ENCODE peak calls at places on chromosome 16, in nine cellular contexts. M, T, H, V, C, R, I, K and D are unnamed samples.

GRCh38 chr16:20868890-20869289 is 31.3 kb downstream of the DCUN1D3 start:
- DNase-seq in M (no peak), T (peak), H (peak), V (no peak), C (peak), R (no peak), I (no peak), K (peak), D (peak)

GRCh38 chr16:1338855-1339675 is 5.6 kb downstream of the BAIAP3 start:
- DNase-seq in M (no peak), T (no peak), H (no peak), V (no peak), C (no peak), R (no peak), I (no peak), K (no peak), D (no peak)

GRCh38 chr16:1009358-1010150 is 28.0 kb downstream of the SOX8 start:
- DNase-seq in M (no peak), T (no peak), H (no peak), V (no peak), C (no peak), R (no peak), I (no peak), K (no peak), D (no peak)

GRCh38 chr16:57185446-57185944 is 344 bp downstream of the PSME3IP1 start:
- DNase-seq in M (no peak), T (peak), H (peak), V (no peak), C (peak), R (no peak), I (peak), K (peak), D (peak)

GRCh38 chr16:9337262-9338032 is 246.0 kb downstream of the HAPSTR1 start:
- DNase-seq in M (no peak), T (no peak), H (no peak), V (no peak), C (no peak), R (no peak), I (no peak), K (no peak), D (no peak)

GRCh38 chr16:54446639-54447038 is 160.1 kb upstream of the IRX3 start:
- DNase-seq in M (no peak), T (no peak), H (no peak), V (no peak), C (peak), R (peak), I (peak), K (peak), D (peak)

GRCh38 chr16:51734220-51734619 is 583.1 kb upstream of the SALL1 start:
- DNase-seq in M (no peak), T (no peak), H (no peak), V (no peak), C (no peak), R (no peak), I (no peak), K (no peak), D (no peak)

GRCh38 chr16:68388124-68388523 is 60.2 kb downstream of the SMPD3 start:
- DNase-seq in M (no peak), T (no peak), H (no peak), V (no peak), C (no peak), R (no peak), I (no peak), K (no peak), D (no peak)

GRCh38 chr16:4212934-4213296 is 29.0 kb downstream of the SRL start:
- DNase-seq in M (no peak), T (peak), H (no peak), V (no peak), C (no peak), R (no peak), I (no peak), K (peak), D (no peak)